ENCODE peak calls at places on chromosome 16, in five cellular contexts. X is H1, Z is GM12878, G is HepG2, K is K562. C is an unnamed sample.

GRCh38 chr16:68447721-68448359 is 468 bp downstream of the SMPD3 start:
- DNase-seq in K (no peak), G (no peak), Z (no peak), X (no peak), C (no peak)

GRCh38 chr16:80319181-80319580 is 221.6 kb upstream of the DYNLRB2 start:
- DNase-seq in Z (no peak), G (no peak), X (no peak), K (no peak), C (no peak)

GRCh38 chr16:57304169-57305061 is 19.9 kb upstream of the PLLP start:
- DNase-seq in K (no peak), Z (peak), G (peak), X (no peak), C (no peak)

GRCh38 chr16:72847187-72848044 is 200.5 kb downstream of the ZFHX3 start:
- DNase-seq in G (peak), Z (no peak), X (no peak), K (peak), C (peak)

GRCh38 chr16:17885659-17886200 is 415.0 kb upstream of the XYLT1 start:
- DNase-seq in Z (no peak), K (no peak), X (no peak), G (no peak), C (peak)

GRCh38 chr16:90061437-90061836 is 15.7 kb downstream of the PRDM7 start:
- DNase-seq in X (no peak), K (no peak), Z (no peak), G (peak), C (no peak)

GRCh38 chr16:81198635-81199034 is 39.9 kb upstream of the BCO1 start:
- DNase-seq in G (peak), K (peak), Z (no peak), X (no peak), C (no peak)

GRCh38 chr16:54633943-54634362 is 296.7 kb upstream of the IRX5 start:
- DNase-seq in G (peak), K (peak), Z (no peak), X (no peak), C (peak)

GRCh38 chr16:54116126-54116525 is 170.5 kb downstream of the IRX3 start:
- DNase-seq in Z (no peak), G (no peak), K (no peak), X (no peak), C (no peak)

GRCh38 chr16:85202051-85202601 is 89.9 kb upstream of the CIBAR2 start:
- DNase-seq in K (no peak), Z (no peak), G (no peak), X (no peak), C (no peak)

GRCh38 chr16:31477220-31478216 is 5.4 kb upstream of the SLC5A2 start:
- DNase-seq in Z (no peak), K (peak), G (peak), X (no peak), C (peak)

GRCh38 chr16:31094088-31094423 is 541 bp downstream of the VKORC1 start:
- DNase-seq in X (no peak), K (no peak), G (no peak), Z (no peak), C (peak)

GRCh38 chr16:72689851-72690250 is 358.1 kb downstream of the ZFHX3 start:
- DNase-seq in G (no peak), K (no peak), X (no peak), Z (no peak), C (no peak)

GRCh38 chr16:54482892-54483574 is 196.4 kb upstream of the IRX3 start:
- DNase-seq in Z (no peak), X (no peak), G (no peak), K (no peak), C (no peak)

GRCh38 chr16:25078386-25078978 is 33.1 kb upstream of the LCMT1 start:
- DNase-seq in X (no peak), K (no peak), Z (no peak), G (no peak), C (no peak)

GRCh38 chr16:3646348-3646920 is 8.1 kb upstream of the DNASE1 start:
- DNase-seq in G (peak), X (no peak), Z (no peak), K (peak), C (no peak)

GRCh38 chr16:88306860-88307545 is 75.8 kb upstream of the ZNF469 start:
- DNase-seq in K (no peak), G (peak), Z (no peak), X (no peak), C (no peak)

GRCh38 chr16:89042711-89043551 is 50.7 kb upstream of the ACSF3 start:
- DNase-seq in Z (no peak), G (no peak), X (no peak), K (no peak), C (no peak)

GRCh38 chr16:54459509-54460235 is 173.1 kb upstream of the IRX3 start:
- DNase-seq in K (no peak), X (no peak), G (no peak), Z (no peak), C (no peak)

GRCh38 chr16:25184771-25185170 is 32.0 kb upstream of the AQP8 start:
- DNase-seq in G (no peak), X (no peak), K (no peak), Z (no peak), C (no peak)

GRCh38 chr16:2831203-2831602 is 1.1 kb downstream of the ZG16B start:
- DNase-seq in K (no peak), G (no peak), Z (no peak), X (no peak), C (no peak)

GRCh38 chr16:66263973-66264310 is 102.5 kb upstream of the CDH5 start:
- DNase-seq in K (no peak), X (no peak), Z (no peak), G (no peak), C (no peak)

GRCh38 chr16:21526923-21527807 is 72.2 kb upstream of the METTL9 start:
- DNase-seq in X (no peak), K (peak), G (peak), Z (no peak), C (no peak)

GRCh38 chr16:59210955-59211541 is 476.9 kb upstream of the GOT2 start:
- DNase-seq in Z (no peak), G (peak), X (peak), K (no peak), C (peak)

GRCh38 chr16:64356267-64356666 is 765.6 kb downstream of the CDH11 start:
- DNase-seq in G (no peak), Z (no peak), X (no peak), K (no peak), C (no peak)

GRCh38 chr16:64365448-64365858 is 756.4 kb downstream of the CDH11 start:
- DNase-seq in G (no peak), K (no peak), X (no peak), Z (no peak), C (no peak)

GRCh38 chr16:64363039-64363438 is 758.8 kb downstream of the CDH11 start:
- DNase-seq in K (no peak), X (no peak), G (no peak), Z (no peak), C (no peak)

GRCh38 chr16:64364894-64365293 is 757.0 kb downstream of the CDH11 start:
- DNase-seq in X (no peak), K (no peak), G (no peak), Z (no peak), C (no peak)

GRCh38 chr16:64362193-64362592 is 759.7 kb downstream of the CDH11 start:
- DNase-seq in K (no peak), G (no peak), X (no peak), Z (no peak), C (no peak)
- TF ChIP-seq SP1 in K (no peak), G (no peak), X (no peak), Z (no peak), C (no peak)

DNA sequence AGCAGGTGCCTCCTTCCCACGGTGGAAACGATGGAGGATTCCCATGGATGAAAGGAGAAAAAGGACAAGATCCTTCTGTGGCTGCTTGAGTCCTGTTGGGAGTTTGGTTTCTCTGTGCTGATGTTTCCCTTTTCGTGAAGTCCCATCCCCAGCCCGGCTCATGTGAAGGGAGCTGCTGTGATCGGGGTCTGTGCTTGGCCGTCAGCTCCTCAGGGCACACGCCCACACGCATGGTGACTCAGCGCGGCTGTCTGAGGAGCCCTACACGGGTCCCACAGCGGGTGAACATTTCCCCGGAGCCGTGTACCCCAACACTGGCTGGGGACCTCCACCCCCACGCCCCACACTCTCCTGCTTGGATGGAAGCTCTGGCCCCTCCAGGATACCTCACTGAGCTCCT is 44.5 kb upstream of the SSTR5 start:
- DNase-seq in K (no peak), G (no peak), Z (no peak), X (no peak), C (no peak)
- TF ChIP-seq ATF2 in K (no peak), G (no peak), Z (no peak), X (no peak), C (no peak)

GRCh38 chr16:49440156-49441065 is 66.8 kb downstream of the C16orf78 start:
- DNase-seq in X (no peak), G (no peak), Z (no peak), K (no peak), C (no peak)

GRCh38 chr16:49442805-49443204 is 69.2 kb downstream of the C16orf78 start:
- DNase-seq in X (no peak), G (no peak), Z (no peak), K (no peak), C (no peak)

GRCh38 chr16:49443576-49443975 is 70.0 kb downstream of the C16orf78 start:
- DNase-seq in X (no peak), G (no peak), Z (no peak), K (no peak), C (no peak)

GRCh38 chr16:49439676-49440075 is 66.1 kb downstream of the C16orf78 start:
- DNase-seq in G (no peak), X (no peak), Z (no peak), K (no peak), C (no peak)

GRCh38 chr16:49441366-49441780 is 67.8 kb downstream of the C16orf78 start:
- DNase-seq in G (no peak), K (no peak), X (no peak), Z (peak), C (peak)
- TF ChIP-seq SP1 in G (no peak), K (no peak), X (no peak), Z (peak), C (no peak)

GRCh38 chr16:351804-352520 is 561 bp downstream of the AXIN1 start:
- DNase-seq in X (no peak), Z (no peak), K (no peak), G (no peak), C (no peak)

GRCh38 chr16:347203-347602 is 5.3 kb downstream of the AXIN1 start:
- DNase-seq in Z (no peak), K (no peak), G (no peak), X (no peak), C (no peak)

GRCh38 chr16:346587-346986 is 5.9 kb downstream of the AXIN1 start:
- DNase-seq in G (no peak), K (no peak), Z (no peak), X (no peak), C (no peak)

GRCh38 chr16:350203-350602 is 2.3 kb downstream of the AXIN1 start:
- DNase-seq in X (no peak), K (no peak), Z (no peak), G (no peak), C (no peak)

GRCh38 chr16:349211-349610 is 3.3 kb downstream of the AXIN1 start:
- DNase-seq in K (no peak), G (no peak), Z (peak), X (no peak), C (no peak)
- TF ChIP-seq ATF2 in K (no peak), G (no peak), Z (no peak), X (no peak), C (no peak)

GRCh38 chr16:82657239-82657638 is 30.5 kb downstream of the CDH13 start:
- DNase-seq in X (no peak), G (no peak), Z (no peak), K (no peak), C (no peak)

GRCh38 chr16:82653550-82654511 is 27.1 kb downstream of the CDH13 start:
- DNase-seq in K (no peak), X (no peak), G (peak), Z (peak), C (no peak)

GRCh38 chr16:82657786-82658185 is 31.0 kb downstream of the CDH13 start:
- DNase-seq in X (no peak), K (no peak), Z (no peak), G (no peak), C (no peak)

GRCh38 chr16:82655720-82656500 is 29.1 kb downstream of the CDH13 start:
- DNase-seq in K (no peak), X (no peak), Z (no peak), G (no peak), C (no peak)

DNA sequence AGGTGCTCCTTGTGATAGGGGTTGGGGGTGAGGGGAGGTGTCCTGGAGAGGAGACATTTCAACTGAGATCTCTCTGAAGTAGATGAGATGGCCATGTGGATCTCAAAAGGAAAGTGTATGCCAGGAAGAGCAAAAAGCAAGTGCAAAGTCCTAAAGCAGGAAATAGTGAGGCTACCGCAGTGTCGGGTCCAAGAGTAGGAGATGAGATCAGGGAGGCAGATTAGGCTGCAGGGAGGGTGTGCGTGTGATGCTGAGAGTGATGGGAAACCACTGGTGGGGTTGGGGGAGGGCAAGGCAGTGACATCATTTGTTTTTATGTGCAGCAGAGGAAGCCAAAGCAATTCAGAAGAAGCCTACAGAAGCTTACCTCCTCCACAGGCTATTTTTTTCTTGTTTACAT is 28.5 kb downstream of the CDH13 start:
- DNase-seq in G (no peak), Z (peak), K (no peak), X (no peak), C (no peak)
- TF ChIP-seq SP1 in G (no peak), Z (no peak), K (no peak), X (no peak), C (no peak)

GRCh38 chr16:67405336-67405735 is 10.9 kb downstream of the ZDHHC1 start:
- DNase-seq in X (no peak), Z (no peak), K (no peak), G (no peak), C (no peak)

GRCh38 chr16:67407176-67407787 is 9.0 kb downstream of the ZDHHC1 start:
- DNase-seq in Z (no peak), K (no peak), G (no peak), X (no peak), C (no peak)

GRCh38 chr16:67406111-67406593 is 10.1 kb downstream of the ZDHHC1 start:
- DNase-seq in X (no peak), Z (no peak), G (no peak), K (no peak), C (no peak)

GRCh38 chr16:67407788-67408452 is 8.4 kb downstream of the ZDHHC1 start:
- DNase-seq in G (no peak), X (no peak), K (no peak), Z (no peak), C (no peak)

DNA sequence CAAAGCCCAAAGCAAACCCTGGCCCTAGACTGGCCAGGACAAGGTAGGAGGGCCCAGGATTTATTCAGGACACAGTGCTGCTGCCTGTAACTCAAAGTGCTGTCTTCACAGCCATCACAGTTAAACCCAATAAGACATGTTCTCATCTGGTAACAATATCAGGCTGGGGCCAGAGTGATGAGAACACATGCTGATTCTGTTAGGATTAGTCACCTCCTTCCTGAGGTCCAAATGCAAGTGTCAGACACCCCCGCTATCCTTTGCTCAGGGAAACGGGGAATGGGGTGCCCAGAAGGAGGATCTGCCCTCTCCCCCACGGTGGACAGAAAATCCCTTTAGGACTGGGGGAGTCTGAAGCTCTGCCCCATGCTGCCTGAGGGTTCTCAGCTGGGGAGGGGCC is 9.6 kb downstream of the ZDHHC1 start:
- DNase-seq in Z (no peak), X (no peak), K (no peak), G (no peak), C (no peak)
- TF ChIP-seq ATF2 in Z (no peak), X (no peak), K (no peak), G (no peak), C (no peak)

GRCh38 chr16:8712589-8713361 is 38.4 kb downstream of the ABAT start:
- DNase-seq in K (no peak), G (no peak), X (no peak), Z (no peak), C (peak)
- TF ChIP-seq SP1 in K (no peak), G (no peak), X (no peak), Z (no peak), C (no peak)

C was measured in WTC11.